ENCODE peak calls at places on chromosomes 16 and 17, in eight cellular contexts. Y, W, M, I, G, S, T and X are unnamed samples.

GRCh38 chr17:62807812-62808575 is at the start of gene MARCHF10:
- DNase-seq in Y (no peak), T (no peak), M (no peak), I (no peak), W (peak), S (peak), G (no peak), X (no peak)

GRCh38 chr17:49459401-49459984 is 35.6 kb upstream of the NGFR start:
- DNase-seq in S (no peak), Y (no peak), G (no peak), I (no peak), W (no peak), T (no peak), M (no peak), X (no peak)

GRCh38 chr16:8677481-8677880 is 3.1 kb downstream of the ABAT start:
- DNase-seq in I (no peak), T (no peak), G (no peak), W (no peak), Y (no peak), S (no peak), M (peak), X (no peak)

GRCh38 chr16:19815418-19815817 is 69.2 kb downstream of the GPRC5B start:
- DNase-seq in S (no peak), M (no peak), I (no peak), W (no peak), Y (no peak), G (no peak), T (no peak), X (no peak)

GRCh38 chr16:28876016-28876659 is 2.1 kb upstream of the ATP2A1 start:
- DNase-seq in M (no peak), I (no peak), S (no peak), T (no peak), G (no peak), W (no peak), Y (no peak), X (no peak)

GRCh38 chr16:89919535-89920406 is 1.1 kb downstream of the MC1R start:
- DNase-seq in W (no peak), T (no peak), I (no peak), Y (no peak), M (no peak), S (no peak), G (no peak), X (no peak)

GRCh38 chr17:81044764-81045589 is 10.0 kb downstream of the BAIAP2 start:
- DNase-seq in M (no peak), G (no peak), Y (no peak), S (no peak), T (no peak), W (no peak), I (no peak), X (no peak)

GRCh38 chr17:67194134-67194533 is 50.9 kb downstream of the HELZ start:
- DNase-seq in S (no peak), Y (no peak), I (no peak), T (peak), W (no peak), G (no peak), M (no peak), X (no peak)

GRCh38 chr17:17151055-17151454 is 55.1 kb downstream of the PLD6 start:
- DNase-seq in T (peak), Y (no peak), W (no peak), G (no peak), S (no peak), M (peak), I (no peak), X (peak)

GRCh38 chr16:86010680-86011141 is 111.7 kb downstream of the IRF8 start:
- DNase-seq in S (no peak), Y (no peak), M (no peak), I (no peak), W (no peak), T (no peak), G (peak), X (no peak)

GRCh38 chr16:80346160-80346632 is 194.6 kb upstream of the DYNLRB2 start:
- DNase-seq in G (peak), M (no peak), I (no peak), S (peak), Y (no peak), T (no peak), W (no peak), X (no peak)